ENCODE peak calls at places on chromosomes 11 and 22, in six cellular contexts. O, X, M, H, D and I are unnamed samples.

GRCh38 chr11:58622344-58622743 is at the start of gene CNTF:
- DNase-seq in H (no peak), D (no peak), X (no peak), O (no peak), M (no peak), I (no peak)

GRCh38 chr11:109490953-109491733 is 69.2 kb downstream of the C11orf87 start:
- DNase-seq in O (no peak), H (no peak), X (no peak), M (peak), D (no peak), I (no peak)

GRCh38 chr11:112786886-112787530 is 174.2 kb upstream of the NCAM1 start:
- DNase-seq in M (no peak), H (no peak), O (no peak), X (no peak), D (no peak), I (no peak)

GRCh38 chr11:120121336-120121735 is 16.6 kb downstream of the TRIM29 start:
- DNase-seq in H (no peak), O (peak), M (no peak), X (no peak), D (no peak), I (peak)

GRCh38 chr11:64759722-64760719 is at the start of gene PYGM:
- DNase-seq in X (peak), H (no peak), M (no peak), D (no peak), O (no peak), I (peak)

GRCh38 chr22:50340157-50340879 is 2.8 kb upstream of the PPP6R2 start:
- DNase-seq in O (no peak), D (no peak), M (no peak), H (no peak), X (no peak), I (no peak)

GRCh38 chr11:74685905-74686304 is 45.3 kb downstream of the CHRDL2 start:
- DNase-seq in D (no peak), X (no peak), H (no peak), M (no peak), O (no peak), I (no peak)

GRCh38 chr22:22802346-22802970 is 85.2 kb upstream of the IGLL5 start:
- DNase-seq in D (no peak), X (no peak), H (no peak), O (no peak), M (no peak), I (no peak)

GRCh38 chr22:39392341-39392948 is 7.1 kb upstream of the TAB1 start:
- DNase-seq in M (peak), D (peak), X (no peak), H (no peak), O (no peak), I (no peak)

GRCh38 chr11:1569251-1569780 is 2.8 kb downstream of the DUSP8 start:
- DNase-seq in H (no peak), O (no peak), D (no peak), X (no peak), M (no peak), I (no peak)

GRCh38 chr11:115893701-115894100 is 389.5 kb upstream of the CADM1 start:
- DNase-seq in X (no peak), D (no peak), H (no peak), O (no peak), M (no peak), I (peak)

GRCh38 chr11:65476632-65477270 is 22.1 kb upstream of the MALAT1 start:
- DNase-seq in M (no peak), H (no peak), X (peak), O (peak), D (peak), I (no peak)

GRCh38 chr11:114340311-114341131 is 44.3 kb downstream of the NNMT start:
- DNase-seq in M (peak), X (peak), D (no peak), H (peak), O (peak), I (peak)

GRCh38 chr22:32932176-32932575 is 126.0 kb downstream of the SYN3 start:
- DNase-seq in M (no peak), X (peak), H (no peak), D (no peak), O (no peak), I (no peak)

GRCh38 chr22:46339956-46340355 is 4.4 kb downstream of the TRMU start:
- DNase-seq in M (no peak), H (no peak), X (no peak), D (no peak), O (no peak), I (no peak)

GRCh38 chr11:116605543-116605942 is 167.2 kb downstream of the BUD13 start:
- DNase-seq in M (peak), O (peak), D (peak), H (no peak), X (no peak), I (peak)

GRCh38 chr11:45264839-45265515 is 21.2 kb downstream of the SYT13 start:
- DNase-seq in X (peak), H (peak), D (no peak), O (peak), M (peak), I (peak)

GRCh38 chr22:24285245-24285644 is 14.6 kb downstream of the SPECC1L start:
- DNase-seq in H (no peak), D (no peak), M (peak), X (peak), O (no peak), I (no peak)

GRCh38 chr11:86798988-86799387 is 1.4 kb upstream of the PRSS23 start:
- DNase-seq in H (peak), D (no peak), X (peak), M (peak), O (peak), I (peak)

GRCh38 chr11:74333193-74333592 is 21.8 kb upstream of the P4HA3 start:
- DNase-seq in M (no peak), X (no peak), O (no peak), D (no peak), H (no peak), I (no peak)

GRCh38 chr11:13152736-13153541 is 124.7 kb upstream of the BMAL1 start:
- DNase-seq in X (peak), M (peak), O (peak), H (no peak), D (no peak), I (peak)

GRCh38 chr11:2305140-2305861 is 3.5 kb downstream of the TSPAN32 start:
- DNase-seq in M (peak), O (peak), D (peak), H (peak), X (peak), I (peak)

GRCh38 chr11:85867751-85868150 is 12.6 kb downstream of the CCDC83 start:
- DNase-seq in X (peak), M (peak), O (no peak), H (peak), D (no peak), I (no peak)

GRCh38 chr11:96169250-96169649 is 173.7 kb downstream of the MAML2 start:
- DNase-seq in D (no peak), O (no peak), H (no peak), X (no peak), M (no peak), I (no peak)

GRCh38 chr11:60914620-60915249 is 777 bp downstream of the TMEM109 start:
- DNase-seq in M (peak), H (no peak), D (no peak), O (peak), X (no peak), I (peak)

GRCh38 chr11:129414144-129414876 is 38.7 kb downstream of the BARX2 start:
- DNase-seq in D (no peak), O (no peak), X (no peak), M (no peak), H (no peak), I (no peak)

GRCh38 chr22:29040385-29041275 is 21.0 kb downstream of the C22orf31 start:
- DNase-seq in O (peak), D (peak), M (peak), H (peak), X (peak), I (peak)

GRCh38 chr11:124285610-124286344 is 28.0 kb downstream of the OR8D1 start:
- DNase-seq in D (no peak), M (peak), O (peak), X (peak), H (peak), I (peak)

GRCh38 chr11:72418834-72419560 is 15.3 kb downstream of the CLPB start:
- DNase-seq in M (no peak), D (no peak), H (no peak), O (no peak), X (no peak), I (no peak)

GRCh38 chr11:126246636-126247035 is 22.1 kb downstream of the SRPRA start:
- DNase-seq in M (peak), X (no peak), O (no peak), H (no peak), D (no peak), I (no peak)

GRCh38 chr11:120748485-120748814 is 236.9 kb downstream of the GRIK4 start:
- DNase-seq in O (no peak), D (no peak), M (no peak), H (no peak), X (no peak), I (no peak)